ENCODE peak calls at places on chromosomes 4 and X, in four cellular contexts. W is A549, X is aorta, K is left ventricle myocardium inferior. H is an unnamed sample.

GRCh38 chrX:42098897-42099296 is 175.5 kb upstream of the CASK start:
- DNase-seq in W (no peak), X (no peak), K (peak; percentile 17), H (no peak)

GRCh38 chr4:164212134-164212533 is 541.8 kb upstream of the SMIM31 start:
- DNase-seq in W (no peak), X (no peak), K (no peak), H (no peak)

GRCh38 chrX:19729761-19730160 is 157.6 kb downstream of the SH3KBP1 start:
- DNase-seq in W (no peak), X (no peak), K (no peak), H (no peak)

GRCh38 chr4:76605099-76605563 is 170.1 kb downstream of the SHROOM3 start:
- DNase-seq in W (no peak), X (no peak), K (no peak), H (no peak)

GRCh38 chr4:111934294-111934693 is 211.0 kb upstream of the FAM241A start:
- DNase-seq in W (no peak), X (no peak), K (no peak), H (no peak)

GRCh38 chrX:31260351-31260750 is 188.5 kb upstream of the FTHL17 start:
- DNase-seq in W (no peak), X (no peak), K (no peak), H (no peak)

GRCh38 chrX:154378059-154378798 is 866 bp upstream of the EMD start:
- DNase-seq in W (no peak), X (peak; percentile 90), K (peak; percentile 56), H (no peak)

GRCh38 chr4:153211986-153212720 is 7.9 kb downstream of the TRIM2 start:
- DNase-seq in W (no peak), X (no peak), K (no peak), H (no peak)

GRCh38 chrX:143634373-143634685 is 1.6 kb downstream of the SLITRK4 start:
- DNase-seq in W (no peak), X (peak; percentile 76), K (no peak), H (no peak)

GRCh38 chr4:55675196-55675793 is 39.2 kb upstream of the NMU start:
- DNase-seq in W (no peak), X (no peak), K (no peak), H (no peak)

GRCh38 chrX:476724-477075 is 90.0 kb upstream of the PPP2R3B start:
- DNase-seq in W (no peak), X (no peak), K (no peak), H (no peak)
- H3K4me3 ChIP-seq in W (no peak overlapping the region), X (no peak overlapping the region), K (no peak overlapping the region), H (no peak overlapping the region)

DNA sequence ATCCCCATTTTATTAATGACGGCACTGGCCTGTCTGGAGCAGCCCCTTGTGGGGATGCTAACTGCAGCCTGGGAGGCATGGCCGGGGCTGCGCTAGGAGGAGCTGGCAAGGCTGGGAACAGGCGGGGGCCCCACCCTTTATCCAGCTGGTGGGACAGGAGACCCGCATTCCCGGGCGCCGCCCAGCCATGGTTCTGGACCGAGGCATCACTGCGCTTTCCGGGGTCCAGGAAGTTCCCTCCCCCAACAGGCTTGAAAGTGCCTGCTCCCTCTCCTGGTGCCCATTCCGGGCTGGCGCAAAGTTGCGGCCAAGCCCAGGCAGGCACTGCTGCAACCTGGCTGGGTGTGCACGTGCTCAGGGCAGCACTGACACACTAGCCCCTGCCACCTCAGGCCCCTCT is 124.5 kb downstream of the PARM1 start:
- DNase-seq in W (no peak), X (no peak), K (no peak), H (no peak)
- H3K4me1 ChIP-seq in W (no peaks in the 10 kb centered on the region), X (peaks cover 4% of the 10 kb centered on the region), K (peaks cover 18% of the 10 kb centered on the region), H (no peaks in the 10 kb centered on the region)

DNA sequence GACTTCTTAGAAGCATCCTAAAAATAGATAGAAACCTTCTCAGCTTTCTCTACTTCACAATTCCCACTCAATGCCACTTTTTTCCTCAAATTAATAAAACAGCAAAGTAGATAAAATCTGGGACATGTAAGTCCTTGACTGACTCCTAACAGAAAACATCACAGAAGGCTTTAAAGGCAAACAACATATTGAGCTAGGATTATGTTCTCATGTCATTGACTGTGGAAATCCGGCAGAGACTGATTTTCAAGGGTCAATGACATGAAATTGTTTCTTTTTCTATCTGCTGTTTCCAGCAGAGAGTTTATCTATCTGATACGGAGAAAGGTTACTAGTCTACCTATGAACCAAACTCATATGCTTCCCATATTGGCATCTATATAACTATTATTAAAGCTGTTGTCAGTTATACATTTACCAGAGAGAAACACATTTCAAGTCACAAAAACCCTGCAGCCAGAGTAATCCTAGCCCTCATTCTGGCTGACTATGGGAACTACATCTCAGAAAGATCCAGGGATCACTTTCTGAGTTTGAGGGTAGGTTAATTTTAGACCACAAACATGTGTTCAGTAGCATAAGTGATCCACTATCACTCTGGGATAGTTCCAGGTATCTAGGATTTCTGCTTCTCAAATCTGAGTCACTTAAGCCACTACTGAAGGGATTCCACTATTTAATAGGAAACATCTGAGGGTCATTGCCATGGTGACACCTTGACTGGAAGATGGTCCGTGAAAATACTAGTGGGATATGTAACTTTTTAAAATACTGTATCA is 147.6 kb downstream of the PPP3CA start:
- DNase-seq in W (peak; percentile 19), X (no peak), K (no peak), H (no peak)
- H3K27ac ChIP-seq in W (peak overlapping the region; percentile 75), X (no peak overlapping the region), K (no peak overlapping the region), H (peak overlapping the region; percentile 14)

GRCh38 chrX:135436966-135437866 is 15.5 kb downstream of the SMIM10L2A start:
- DNase-seq in W (no peak), X (no peak), K (no peak), H (no peak)
- H3K4me3 ChIP-seq in W (no peak overlapping the region), X (no peak overlapping the region), K (no peak overlapping the region), H (no peak overlapping the region)

GRCh38 chrX:41085105-41085882 is at the start of gene USP9X:
- DNase-seq in W (peak; percentile 91), X (peak; percentile 97), K (peak; percentile 88), H (peak; percentile 86)

GRCh38 chrX:41082783-41083182 is 2.5 kb upstream of the USP9X start:
- DNase-seq in W (no peak), X (no peak), K (no peak), H (no peak)

GRCh38 chrX:41084044-41084359 is 1.2 kb upstream of the USP9X start:
- DNase-seq in W (no peak), X (no peak), K (no peak), H (no peak)

GRCh38 chrX:41085883-41086626 is 810 bp downstream of the USP9X start:
- DNase-seq in W (peak; percentile 65), X (peak; percentile 85), K (peak; percentile 45), H (peak; percentile 65)

GRCh38 chrX:41084360-41085104 is 713 bp upstream of the USP9X start:
- DNase-seq in W (peak; percentile 99), X (peak; percentile 100), K (peak; percentile 95), H (peak; percentile 99)
- H3K4me1 ChIP-seq in W (peaks cover 34% of the 10 kb centered on the region), X (no peaks in the 10 kb centered on the region), K (peaks cover 34% of the 10 kb centered on the region), H (peaks cover 27% of the 10 kb centered on the region)

DNA sequence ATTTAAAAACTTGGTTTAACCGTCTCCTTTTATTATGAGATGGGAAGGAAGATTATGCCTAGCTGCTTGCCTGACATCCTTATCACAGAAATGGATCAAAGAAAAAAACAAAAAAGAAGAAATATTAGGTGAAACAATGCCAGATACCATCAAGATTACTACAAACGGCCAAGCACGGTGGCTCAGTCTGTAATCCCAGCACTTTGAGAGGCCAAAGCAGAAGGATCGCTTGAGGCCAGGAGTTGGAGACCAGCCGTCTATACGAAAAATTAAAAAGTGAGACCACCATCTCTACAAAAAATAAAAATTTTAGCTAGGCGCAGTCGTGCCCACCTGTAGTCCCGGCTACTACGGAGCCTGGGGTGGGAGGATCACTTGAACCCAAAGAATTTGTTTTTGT is 2.3 kb downstream of the FRYL start:
- DNase-seq in W (no peak), X (no peak), K (no peak), H (no peak)
- H3K27ac ChIP-seq in W (no peak overlapping the region), X (no peak overlapping the region), K (peak overlapping the region; percentile 95), H (peak overlapping the region; percentile 93)